ENCODE peak calls at places on chromosomes 6 and 20, in four cellular contexts. One of them, this sample, is unnamed.
A peak's percentile ranks its signal among the peaks of the same experiment; 100 is the strongest.

GRCh38 chr6:134009876-134010275 is 42.5 kb downstream of the SLC2A12 start:
- DNase-seq in ovary: no peak
- DNase-seq in transverse colon: no peak
- DNase-seq in H1: no peak
- DNase-seq in this sample: no peak

GRCh38 chr6:148021715-148022114 is 320.9 kb upstream of the SASH1 start:
- DNase-seq in transverse colon: peak; percentile 14
- DNase-seq in ovary: no peak
- DNase-seq in H1: no peak
- DNase-seq in this sample: no peak

GRCh38 chr6:113969888-113970807 is 800 bp downstream of the HDAC2 start:
- DNase-seq in transverse colon: peak; percentile 68
- DNase-seq in H1: no peak
- DNase-seq in ovary: peak; percentile 68
- DNase-seq in this sample: peak; percentile 78

GRCh38 chr6:163529605-163530004 is 115.1 kb downstream of the QKI start:
- DNase-seq in transverse colon: no peak
- DNase-seq in H1: no peak
- DNase-seq in ovary: no peak
- DNase-seq in this sample: no peak

GRCh38 chr20:54716169-54716747 is 240.9 kb downstream of the DOK5 start:
- DNase-seq in transverse colon: no peak
- DNase-seq in H1: no peak
- DNase-seq in ovary: no peak
- DNase-seq in this sample: no peak

GRCh38 chr20:62660768-62661167 is 18.5 kb downstream of the SLCO4A1 start:
- DNase-seq in transverse colon: no peak
- DNase-seq in ovary: peak; percentile 26
- DNase-seq in H1: no peak
- DNase-seq in this sample: no peak

GRCh38 chr20:36102809-36103596 is 51.5 kb upstream of the EPB41L1 start:
- DNase-seq in H1: no peak
- DNase-seq in transverse colon: peak; percentile 78
- DNase-seq in ovary: no peak
- DNase-seq in this sample: no peak

GRCh38 chr6:16730720-16731502 is 30.3 kb downstream of the ATXN1 start:
- DNase-seq in transverse colon: no peak
- DNase-seq in H1: no peak
- DNase-seq in ovary: no peak
- DNase-seq in this sample: no peak

GRCh38 chr6:31738048-31738979 is 1.5 kb upstream of the MSH5 start:
- DNase-seq in transverse colon: peak; percentile 84
- DNase-seq in ovary: no peak
- DNase-seq in H1: no peak
- DNase-seq in this sample: no peak

GRCh38 chr20:10715035-10715434 is 41.2 kb upstream of the JAG1 start:
- DNase-seq in ovary: no peak
- DNase-seq in H1: no peak
- DNase-seq in transverse colon: no peak
- DNase-seq in this sample: no peak

GRCh38 chr6:122389704-122390103 is 9.7 kb upstream of the HSF2 start:
- DNase-seq in H1: no peak
- DNase-seq in ovary: no peak
- DNase-seq in transverse colon: no peak
- DNase-seq in this sample: no peak

GRCh38 chr6:116420341-116420740 is 40.8 kb upstream of the CALHM6 start:
- DNase-seq in H1: no peak
- DNase-seq in ovary: no peak
- DNase-seq in transverse colon: no peak
- DNase-seq in this sample: no peak

GRCh38 chr20:8082999-8083398 is 49.1 kb upstream of the PLCB1 start:
- DNase-seq in ovary: no peak
- DNase-seq in transverse colon: no peak
- DNase-seq in H1: no peak
- DNase-seq in this sample: no peak

GRCh38 chr20:36550797-36551299 is 9.5 kb downstream of the MYL9 start:
- DNase-seq in H1: no peak
- DNase-seq in ovary: peak; percentile 53
- DNase-seq in transverse colon: no peak
- DNase-seq in this sample: no peak

GRCh38 chr20:14673164-14673563 is 335.8 kb upstream of the FLRT3 start:
- DNase-seq in ovary: no peak
- DNase-seq in transverse colon: no peak
- DNase-seq in H1: no peak
- DNase-seq in this sample: no peak

GRCh38 chr6:113629940-113630339 is 227.2 kb upstream of the MARCKS start:
- DNase-seq in ovary: no peak
- DNase-seq in H1: no peak
- DNase-seq in transverse colon: no peak
- DNase-seq in this sample: no peak

GRCh38 chr6:52361945-52362442 is at the start of gene PAQR8:
- DNase-seq in ovary: peak; percentile 83
- DNase-seq in H1: no peak
- DNase-seq in transverse colon: peak; percentile 86
- DNase-seq in this sample: peak; percentile 80

GRCh38 chr20:50003253-50003656 is 20.5 kb downstream of the SNAI1 start:
- DNase-seq in transverse colon: no peak
- DNase-seq in ovary: no peak
- DNase-seq in H1: no peak
- DNase-seq in this sample: no peak

GRCh38 chr6:18693923-18694322 is 306.8 kb downstream of the RNF144B start:
- DNase-seq in transverse colon: no peak
- DNase-seq in ovary: no peak
- DNase-seq in H1: no peak
- DNase-seq in this sample: no peak

GRCh38 chr20:24702501-24703283 is 233.3 kb downstream of the SYNDIG1 start:
- DNase-seq in ovary: no peak
- DNase-seq in transverse colon: no peak
- DNase-seq in H1: no peak
- DNase-seq in this sample: no peak

GRCh38 chr6:166955121-166955864 is 1.1 kb downstream of the RNASET2 start:
- DNase-seq in transverse colon: peak; percentile 66
- DNase-seq in H1: no peak
- DNase-seq in ovary: peak; percentile 37
- DNase-seq in this sample: no peak

GRCh38 chr6:87210979-87211378 is 55.6 kb downstream of the ZNF292 start:
- DNase-seq in H1: no peak
- DNase-seq in transverse colon: no peak
- DNase-seq in ovary: no peak
- DNase-seq in this sample: no peak

GRCh38 chr6:90274481-90275030 is 22.1 kb downstream of the BACH2 start:
- DNase-seq in H1: no peak
- DNase-seq in ovary: no peak
- DNase-seq in transverse colon: peak; percentile 60
- DNase-seq in this sample: no peak

GRCh38 chr20:62336329-62336728 is 30.8 kb downstream of the LAMA5 start:
- DNase-seq in ovary: no peak
- DNase-seq in transverse colon: no peak
- DNase-seq in H1: no peak
- DNase-seq in this sample: no peak

GRCh38 chr6:14361956-14362587 is 244.5 kb downstream of the CD83 start:
- DNase-seq in ovary: no peak
- DNase-seq in transverse colon: no peak
- DNase-seq in H1: no peak
- DNase-seq in this sample: no peak

GRCh38 chr6:149723771-149724417 is 6.0 kb upstream of the LATS1 start:
- DNase-seq in H1: no peak
- DNase-seq in transverse colon: peak; percentile 60
- DNase-seq in ovary: no peak
- DNase-seq in this sample: no peak

GRCh38 chr6:142026471-142026870 is 106.3 kb upstream of the GJE1 start:
- DNase-seq in ovary: no peak
- DNase-seq in H1: no peak
- DNase-seq in transverse colon: no peak
- DNase-seq in this sample: no peak

GRCh38 chr6:42251500-42251899 is 33.8 kb upstream of the MRPS10 start:
- DNase-seq in H1: no peak
- DNase-seq in transverse colon: no peak
- DNase-seq in ovary: no peak
- DNase-seq in this sample: no peak

GRCh38 chr6:67129780-67130179 is 1422.8 kb upstream of the EYS start:
- DNase-seq in transverse colon: no peak
- DNase-seq in ovary: no peak
- DNase-seq in H1: no peak
- DNase-seq in this sample: no peak

GRCh38 chr6:5110246-5110645 is 25.1 kb downstream of the PPP1R3G start:
- DNase-seq in transverse colon: no peak
- DNase-seq in ovary: no peak
- DNase-seq in H1: no peak
- DNase-seq in this sample: no peak

GRCh38 chr20:48189177-48189576 is 403.9 kb upstream of the SULF2 start:
- DNase-seq in H1: no peak
- DNase-seq in transverse colon: no peak
- DNase-seq in ovary: no peak
- DNase-seq in this sample: no peak
- TF ChIP-seq CTCF in H1: peak; percentile 24
- TF ChIP-seq CTCF in transverse colon: no peak
- TF ChIP-seq CTCF in ovary: peak; percentile 21
- TF ChIP-seq CTCF in this sample: no peak

DNA sequence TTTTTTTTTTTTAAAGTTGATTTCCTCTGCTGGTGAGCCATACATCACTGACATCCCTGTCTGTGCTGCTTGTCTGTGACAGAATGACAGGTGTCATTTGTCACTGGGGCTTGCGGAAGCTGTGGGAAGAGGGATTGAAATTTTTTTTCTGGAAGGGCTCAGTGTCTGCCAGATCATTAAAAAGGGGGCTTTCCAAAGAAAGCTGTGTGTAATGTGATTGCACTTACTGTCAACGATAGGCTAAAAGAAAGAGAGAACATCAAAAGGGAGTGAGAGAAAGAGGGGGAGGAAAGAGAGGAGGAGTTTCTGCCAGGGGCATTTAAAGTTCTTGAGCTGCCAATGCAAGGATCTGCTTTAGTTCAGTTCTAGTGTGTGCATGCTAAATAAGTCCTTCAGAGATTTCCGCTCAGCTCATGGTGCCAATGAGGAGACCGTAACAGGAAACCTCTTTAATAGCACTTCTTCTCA is 177.1 kb downstream of the TSHZ2 start:
- DNase-seq in H1: no peak
- DNase-seq in ovary: no peak
- DNase-seq in transverse colon: no peak
- DNase-seq in this sample: no peak
- TF ChIP-seq EP300 in H1: no peak
- TF ChIP-seq EP300 in ovary: no peak
- TF ChIP-seq EP300 in transverse colon: no peak
- TF ChIP-seq EP300 in this sample: no peak

GRCh38 chr6:54800201-54800600 is 46.4 kb upstream of the FAM83B start:
- DNase-seq in H1: no peak
- DNase-seq in ovary: no peak
- DNase-seq in transverse colon: no peak
- DNase-seq in this sample: no peak

GRCh38 chr6:54805077-54805476 is 41.5 kb upstream of the FAM83B start:
- DNase-seq in ovary: no peak
- DNase-seq in transverse colon: no peak
- DNase-seq in H1: no peak
- DNase-seq in this sample: no peak

GRCh38 chr6:54801244-54801643 is 45.3 kb upstream of the FAM83B start:
- DNase-seq in H1: no peak
- DNase-seq in ovary: no peak
- DNase-seq in transverse colon: no peak
- DNase-seq in this sample: no peak

GRCh38 chr6:54802775-54803631 is 43.6 kb upstream of the FAM83B start:
- DNase-seq in ovary: no peak
- DNase-seq in H1: no peak
- DNase-seq in transverse colon: no peak
- DNase-seq in this sample: no peak

GRCh38 chr6:54801669-54802068 is 44.9 kb upstream of the FAM83B start:
- DNase-seq in H1: no peak
- DNase-seq in transverse colon: no peak
- DNase-seq in ovary: no peak
- DNase-seq in this sample: no peak
- H3K27ac ChIP-seq in H1: no peak overlapping the region
- H3K27ac ChIP-seq in transverse colon: no peak overlapping the region
- H3K27ac ChIP-seq in ovary: no peak overlapping the region
- H3K27ac ChIP-seq in this sample: no peak overlapping the region

GRCh38 chr20:45118028-45118427 is 3.1 kb upstream of the WFDC5 start:
- DNase-seq in transverse colon: no peak
- DNase-seq in H1: no peak
- DNase-seq in ovary: no peak
- DNase-seq in this sample: no peak
- TF ChIP-seq CTCF in transverse colon: no peak
- TF ChIP-seq CTCF in H1: no peak
- TF ChIP-seq CTCF in ovary: no peak
- TF ChIP-seq CTCF in this sample: no peak

GRCh38 chr6:70566751-70567382 is at the start of gene SDHAF4:
- DNase-seq in transverse colon: peak; percentile 94
- DNase-seq in H1: peak; percentile 78
- DNase-seq in ovary: peak; percentile 94
- DNase-seq in this sample: peak; percentile 95
- TF ChIP-seq EP300 in transverse colon: no peak
- TF ChIP-seq EP300 in H1: no peak
- TF ChIP-seq EP300 in ovary: no peak
- TF ChIP-seq EP300 in this sample: no peak

GRCh38 chr20:63957690-63958441 is 1.6 kb upstream of the UCKL1 start:
- DNase-seq in H1: peak; percentile 73
- DNase-seq in ovary: peak; percentile 67
- DNase-seq in transverse colon: peak; percentile 89
- DNase-seq in this sample: peak; percentile 77
- H3K27ac ChIP-seq in H1: peak overlapping the region; percentile 49
- H3K27ac ChIP-seq in ovary: peak overlapping the region; percentile 0
- H3K27ac ChIP-seq in transverse colon: peak overlapping the region; percentile 89
- H3K27ac ChIP-seq in this sample: peak overlapping the region; percentile 64

GRCh38 chr6:144036064-144036873 is 28.2 kb upstream of the PLAGL1 start:
- DNase-seq in H1: no peak
- DNase-seq in transverse colon: peak; percentile 43
- DNase-seq in ovary: no peak
- DNase-seq in this sample: no peak
- TF ChIP-seq CTCF in H1: no peak
- TF ChIP-seq CTCF in transverse colon: no peak
- TF ChIP-seq CTCF in ovary: no peak
- TF ChIP-seq CTCF in this sample: no peak

This sample was measured in suprapubic skin.